ENCODE peak calls at places on chromosomes 4 and X, in nine cellular contexts. One of them, this sample, is unnamed.

GRCh38 chr4:83889802-83890201 is 353.9 kb downstream of the GPAT3 start:
- DNase-seq in tibial nerve: no peak
- DNase-seq in breast epithelium: no peak
- DNase-seq in HCT116: peak; percentile 16
- DNase-seq in uterus: no peak
- DNase-seq in sigmoid colon: no peak
- DNase-seq in GM12878: no peak
- DNase-seq in body of pancreas: no peak
- DNase-seq in spleen: no peak
- DNase-seq in this sample: no peak

GRCh38 chr4:21011106-21011505 is 310.8 kb downstream of the PACRGL start:
- DNase-seq in tibial nerve: no peak
- DNase-seq in breast epithelium: no peak
- DNase-seq in HCT116: no peak
- DNase-seq in uterus: no peak
- DNase-seq in sigmoid colon: no peak
- DNase-seq in GM12878: no peak
- DNase-seq in body of pancreas: no peak
- DNase-seq in spleen: no peak
- DNase-seq in this sample: no peak

GRCh38 chr4:1462768-1463075 is 56.5 kb upstream of the NKX1-1 start:
- DNase-seq in tibial nerve: no peak
- DNase-seq in breast epithelium: no peak
- DNase-seq in HCT116: no peak
- DNase-seq in uterus: no peak
- DNase-seq in sigmoid colon: no peak
- DNase-seq in GM12878: no peak
- DNase-seq in body of pancreas: no peak
- DNase-seq in spleen: peak; percentile 67
- DNase-seq in this sample: no peak

GRCh38 chrX:55668084-55668483 is 44.9 kb downstream of the FOXR2 start:
- DNase-seq in tibial nerve: no peak
- DNase-seq in breast epithelium: no peak
- DNase-seq in HCT116: no peak
- DNase-seq in uterus: no peak
- DNase-seq in sigmoid colon: no peak
- DNase-seq in GM12878: no peak
- DNase-seq in body of pancreas: no peak
- DNase-seq in spleen: no peak
- DNase-seq in this sample: no peak

GRCh38 chr4:110830461-110830860 is 207.6 kb upstream of the PITX2 start:
- DNase-seq in tibial nerve: no peak
- DNase-seq in breast epithelium: no peak
- DNase-seq in HCT116: no peak
- DNase-seq in uterus: no peak
- DNase-seq in sigmoid colon: no peak
- DNase-seq in GM12878: no peak
- DNase-seq in body of pancreas: no peak
- DNase-seq in spleen: no peak
- DNase-seq in this sample: no peak

GRCh38 chrX:20623448-20623847 is 356.7 kb upstream of the RPS6KA3 start:
- DNase-seq in tibial nerve: no peak
- DNase-seq in breast epithelium: no peak
- DNase-seq in HCT116: peak; percentile 0
- DNase-seq in uterus: no peak
- DNase-seq in sigmoid colon: no peak
- DNase-seq in GM12878: no peak
- DNase-seq in body of pancreas: no peak
- DNase-seq in spleen: no peak
- DNase-seq in this sample: no peak

GRCh38 chr4:181350578-181351420 is 892.4 kb upstream of the TENM3 start:
- DNase-seq in tibial nerve: no peak
- DNase-seq in breast epithelium: no peak
- DNase-seq in HCT116: no peak
- DNase-seq in uterus: no peak
- DNase-seq in sigmoid colon: no peak
- DNase-seq in GM12878: no peak
- DNase-seq in body of pancreas: no peak
- DNase-seq in spleen: no peak
- DNase-seq in this sample: no peak

GRCh38 chr4:176090115-176090514 is 24.5 kb downstream of the WDR17 start:
- DNase-seq in tibial nerve: no peak
- DNase-seq in breast epithelium: no peak
- DNase-seq in HCT116: no peak
- DNase-seq in uterus: no peak
- DNase-seq in sigmoid colon: no peak
- DNase-seq in GM12878: no peak
- DNase-seq in body of pancreas: peak; percentile 26
- DNase-seq in spleen: no peak
- DNase-seq in this sample: no peak

GRCh38 chr4:128155231-128155855 is 94.2 kb downstream of the LARP1B start:
- DNase-seq in tibial nerve: no peak
- DNase-seq in breast epithelium: no peak
- DNase-seq in HCT116: no peak
- DNase-seq in uterus: no peak
- DNase-seq in sigmoid colon: peak; percentile 61
- DNase-seq in GM12878: no peak
- DNase-seq in body of pancreas: no peak
- DNase-seq in spleen: peak; percentile 74
- DNase-seq in this sample: no peak

GRCh38 chr4:140857111-140857510 is 100.9 kb upstream of the TBC1D9 start:
- DNase-seq in tibial nerve: no peak
- DNase-seq in breast epithelium: no peak
- DNase-seq in HCT116: peak; percentile 10
- DNase-seq in uterus: no peak
- DNase-seq in sigmoid colon: no peak
- DNase-seq in GM12878: no peak
- DNase-seq in body of pancreas: no peak
- DNase-seq in spleen: no peak
- DNase-seq in this sample: no peak

GRCh38 chrX:17860179-17860780 is 818 bp downstream of the RAI2 start:
- DNase-seq in tibial nerve: no peak
- DNase-seq in breast epithelium: no peak
- DNase-seq in HCT116: no peak
- DNase-seq in uterus: peak; percentile 34
- DNase-seq in sigmoid colon: peak; percentile 70
- DNase-seq in GM12878: no peak
- DNase-seq in body of pancreas: no peak
- DNase-seq in spleen: no peak
- DNase-seq in this sample: no peak

DNA sequence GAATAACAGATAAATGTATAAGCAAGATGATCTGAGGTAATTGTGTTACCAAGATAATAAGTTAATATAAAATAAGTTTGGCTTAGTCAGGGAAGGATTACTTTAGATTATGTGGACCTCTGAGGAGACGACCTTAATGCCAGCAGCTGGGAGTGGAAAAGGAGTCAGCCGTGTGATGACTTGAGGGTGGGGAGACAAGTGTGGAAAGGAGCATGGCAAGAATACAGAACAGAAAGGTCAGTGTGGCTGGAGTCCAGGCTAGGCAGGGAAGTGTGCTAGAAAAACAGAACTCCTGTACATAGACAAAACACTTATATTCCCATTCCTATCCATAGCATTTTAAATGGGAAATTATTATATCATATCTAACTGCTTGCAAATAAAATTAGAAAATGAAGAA is 138.8 kb downstream of the PDLIM5 start:
- DNase-seq in tibial nerve: no peak
- DNase-seq in breast epithelium: no peak
- DNase-seq in HCT116: no peak
- DNase-seq in uterus: no peak
- DNase-seq in sigmoid colon: no peak
- DNase-seq in GM12878: no peak
- DNase-seq in body of pancreas: no peak
- DNase-seq in spleen: no peak
- DNase-seq in this sample: no peak
- H3K27ac ChIP-seq in tibial nerve: no peak overlapping the region
- H3K27ac ChIP-seq in breast epithelium: no peak overlapping the region
- H3K27ac ChIP-seq in HCT116: no peak overlapping the region
- H3K27ac ChIP-seq in uterus: peak overlapping the region; percentile 78
- H3K27ac ChIP-seq in sigmoid colon: no peak overlapping the region
- H3K27ac ChIP-seq in GM12878: no peak overlapping the region
- H3K27ac ChIP-seq in body of pancreas: no peak overlapping the region
- H3K27ac ChIP-seq in spleen: no peak overlapping the region
- H3K27ac ChIP-seq in this sample: no peak overlapping the region

GRCh38 chr4:153542131-153542530 is 76.0 kb downstream of the TMEM131L start:
- DNase-seq in tibial nerve: no peak
- DNase-seq in breast epithelium: no peak
- DNase-seq in HCT116: no peak
- DNase-seq in uterus: no peak
- DNase-seq in sigmoid colon: no peak
- DNase-seq in GM12878: no peak
- DNase-seq in body of pancreas: no peak
- DNase-seq in spleen: no peak
- DNase-seq in this sample: no peak
- TF ChIP-seq POLR2A in tibial nerve: no peak
- TF ChIP-seq POLR2A in breast epithelium: no peak
- TF ChIP-seq POLR2A in HCT116: no peak
- TF ChIP-seq POLR2A in uterus: no peak
- TF ChIP-seq POLR2A in sigmoid colon: no peak
- TF ChIP-seq POLR2A in GM12878: peak; percentile 1
- TF ChIP-seq POLR2A in body of pancreas: no peak
- TF ChIP-seq POLR2A in spleen: no peak
- TF ChIP-seq POLR2A in this sample: no peak

GRCh38 chr4:113757486-113757885 is 4.1 kb downstream of the CAMK2D start:
- DNase-seq in tibial nerve: no peak
- DNase-seq in breast epithelium: no peak
- DNase-seq in HCT116: no peak
- DNase-seq in uterus: no peak
- DNase-seq in sigmoid colon: no peak
- DNase-seq in GM12878: no peak
- DNase-seq in body of pancreas: no peak
- DNase-seq in spleen: no peak
- DNase-seq in this sample: no peak

GRCh38 chr4:113756005-113756410 is 5.5 kb downstream of the CAMK2D start:
- DNase-seq in tibial nerve: no peak
- DNase-seq in breast epithelium: no peak
- DNase-seq in HCT116: no peak
- DNase-seq in uterus: no peak
- DNase-seq in sigmoid colon: no peak
- DNase-seq in GM12878: peak; percentile 51
- DNase-seq in body of pancreas: no peak
- DNase-seq in spleen: no peak
- DNase-seq in this sample: no peak

GRCh38 chr4:113759696-113760093 is 1.8 kb downstream of the CAMK2D start:
- DNase-seq in tibial nerve: no peak
- DNase-seq in breast epithelium: no peak
- DNase-seq in HCT116: no peak
- DNase-seq in uterus: no peak
- DNase-seq in sigmoid colon: no peak
- DNase-seq in GM12878: no peak
- DNase-seq in body of pancreas: no peak
- DNase-seq in spleen: no peak
- DNase-seq in this sample: no peak

GRCh38 chr4:113760094-113760851 is 1.3 kb downstream of the CAMK2D start:
- DNase-seq in tibial nerve: peak; percentile 26
- DNase-seq in breast epithelium: no peak
- DNase-seq in HCT116: no peak
- DNase-seq in uterus: peak; percentile 35
- DNase-seq in sigmoid colon: peak; percentile 66
- DNase-seq in GM12878: no peak
- DNase-seq in body of pancreas: peak; percentile 23
- DNase-seq in spleen: peak; percentile 82
- DNase-seq in this sample: peak; percentile 9

GRCh38 chr4:113758361-113758760 is 3.2 kb downstream of the CAMK2D start:
- DNase-seq in tibial nerve: no peak
- DNase-seq in breast epithelium: no peak
- DNase-seq in HCT116: no peak
- DNase-seq in uterus: no peak
- DNase-seq in sigmoid colon: no peak
- DNase-seq in GM12878: no peak
- DNase-seq in body of pancreas: no peak
- DNase-seq in spleen: no peak
- DNase-seq in this sample: no peak
- H3K27ac ChIP-seq in tibial nerve: peak overlapping the region; percentile 99
- H3K27ac ChIP-seq in breast epithelium: no peak overlapping the region
- H3K27ac ChIP-seq in HCT116: no peak overlapping the region
- H3K27ac ChIP-seq in uterus: no peak overlapping the region
- H3K27ac ChIP-seq in sigmoid colon: peak overlapping the region; percentile 34
- H3K27ac ChIP-seq in GM12878: peak overlapping the region; percentile 69
- H3K27ac ChIP-seq in body of pancreas: no peak overlapping the region
- H3K27ac ChIP-seq in spleen: no peak overlapping the region
- H3K27ac ChIP-seq in this sample: no peak overlapping the region

GRCh38 chr4:7041851-7042696 is 1.1 kb upstream of the TADA2B start:
- DNase-seq in tibial nerve: peak; percentile 21
- DNase-seq in breast epithelium: no peak
- DNase-seq in HCT116: no peak
- DNase-seq in uterus: peak; percentile 55
- DNase-seq in sigmoid colon: peak; percentile 79
- DNase-seq in GM12878: no peak
- DNase-seq in body of pancreas: peak; percentile 70
- DNase-seq in spleen: peak; percentile 93
- DNase-seq in this sample: no peak

GRCh38 chr4:7044415-7044930 is 1.3 kb downstream of the TADA2B start:
- DNase-seq in tibial nerve: no peak
- DNase-seq in breast epithelium: no peak
- DNase-seq in HCT116: no peak
- DNase-seq in uterus: no peak
- DNase-seq in sigmoid colon: no peak
- DNase-seq in GM12878: no peak
- DNase-seq in body of pancreas: peak; percentile 38
- DNase-seq in spleen: no peak
- DNase-seq in this sample: no peak

GRCh38 chr4:7043521-7044414 is 596 bp downstream of the TADA2B start:
- DNase-seq in tibial nerve: no peak
- DNase-seq in breast epithelium: no peak
- DNase-seq in HCT116: no peak
- DNase-seq in uterus: peak; percentile 50
- DNase-seq in sigmoid colon: peak; percentile 79
- DNase-seq in GM12878: no peak
- DNase-seq in body of pancreas: peak; percentile 66
- DNase-seq in spleen: peak; percentile 94
- DNase-seq in this sample: no peak

GRCh38 chr4:7041246-7041645 is 1.9 kb upstream of the TADA2B start:
- DNase-seq in tibial nerve: no peak
- DNase-seq in breast epithelium: no peak
- DNase-seq in HCT116: no peak
- DNase-seq in uterus: no peak
- DNase-seq in sigmoid colon: no peak
- DNase-seq in GM12878: no peak
- DNase-seq in body of pancreas: no peak
- DNase-seq in spleen: peak; percentile 73
- DNase-seq in this sample: no peak

GRCh38 chr4:7042697-7043464 is at the start of gene TADA2B:
- DNase-seq in tibial nerve: peak; percentile 94
- DNase-seq in breast epithelium: peak; percentile 96
- DNase-seq in HCT116: peak; percentile 91
- DNase-seq in uterus: peak; percentile 98
- DNase-seq in sigmoid colon: peak; percentile 99
- DNase-seq in GM12878: peak; percentile 63
- DNase-seq in body of pancreas: peak; percentile 97
- DNase-seq in spleen: peak; percentile 98
- DNase-seq in this sample: peak; percentile 71
- TF ChIP-seq POLR2A in tibial nerve: peak; percentile 49
- TF ChIP-seq POLR2A in breast epithelium: no peak
- TF ChIP-seq POLR2A in HCT116: no peak
- TF ChIP-seq POLR2A in uterus: no peak
- TF ChIP-seq POLR2A in sigmoid colon: no peak
- TF ChIP-seq POLR2A in GM12878: no peak
- TF ChIP-seq POLR2A in body of pancreas: peak; percentile 38
- TF ChIP-seq POLR2A in spleen: no peak
- TF ChIP-seq POLR2A in this sample: no peak

This sample was measured in esophagus squamous epithelium.